ENCODE peak calls at places on chromosomes 3 and 15, in four cellular contexts. M, A, O and V are unnamed samples.

GRCh38 chr3:129047553-129047839 is 13.1 kb upstream of the GP9 start:
- DNase-seq in M (no peak), A (no peak), O (no peak), V (no peak)

GRCh38 chr3:116288480-116288879 is 156.8 kb downstream of the LSAMP start:
- DNase-seq in M (no peak), A (no peak), O (no peak), V (no peak)

GRCh38 chr15:65611888-65612615 is 1.1 kb upstream of the INTS14 start:
- DNase-seq in M (no peak), A (no peak), O (no peak), V (no peak)

GRCh38 chr15:73694419-73694818 is 10.2 kb downstream of the CD276 start:
- DNase-seq in M (no peak), A (no peak), O (no peak), V (no peak)

GRCh38 chr3:128222771-128223386 is 69.6 kb downstream of the EEFSEC start:
- DNase-seq in M (no peak), A (no peak), O (no peak), V (no peak)

GRCh38 chr3:188905580-188905979 is 266.2 kb upstream of the TPRG1 start:
- DNase-seq in M (no peak), A (no peak), O (no peak), V (no peak)

GRCh38 chr15:71945012-71945411 is 134.7 kb downstream of the NR2E3 start:
- DNase-seq in M (no peak), A (no peak), O (no peak), V (no peak)

GRCh38 chr3:143167956-143168355 is 48.4 kb downstream of the CHST2 start:
- DNase-seq in M (no peak), A (no peak), O (no peak), V (no peak)

GRCh38 chr3:112437146-112438022 is 61.9 kb downstream of the BTLA start:
- DNase-seq in M (no peak), A (peak), O (peak), V (no peak)

GRCh38 chr15:38818156-38818745 is 253.6 kb upstream of the RASGRP1 start:
- DNase-seq in M (no peak), A (peak), O (no peak), V (no peak)

GRCh38 chr3:60246361-60246760 is 1004.9 kb downstream of the FHIT start:
- DNase-seq in M (no peak), A (no peak), O (no peak), V (no peak)